ENCODE peak calls at places on chromosomes 4 and X, in five cellular contexts. S, G, E, D and W are unnamed samples.

GRCh38 chrX:16140448-16140847 is 17.1 kb downstream of the GRPR start:
- DNase-seq in S (no peak), G (no peak), E (no peak), D (no peak), W (no peak)

GRCh38 chr4:57190651-57191481 is 80.7 kb upstream of the IGFBP7 start:
- DNase-seq in S (peak), G (peak), E (no peak), D (peak), W (peak)

GRCh38 chrX:154731203-154731602 is 19.7 kb downstream of the GAB3 start:
- DNase-seq in S (no peak), G (no peak), E (no peak), D (no peak), W (no peak)

GRCh38 chrX:41634284-41634683 is 54.5 kb upstream of the GPR34 start:
- DNase-seq in S (peak), G (no peak), E (no peak), D (no peak), W (no peak)

GRCh38 chr4:124948976-124949597 is 236.6 kb upstream of the ANKRD50 start:
- DNase-seq in S (peak), G (no peak), E (no peak), D (no peak), W (no peak)

GRCh38 chrX:153411255-153411987 is at the start of gene ZFP92:
- DNase-seq in S (no peak), G (peak), E (no peak), D (peak), W (no peak)

GRCh38 chr4:125244848-125245450 is 69.8 kb upstream of the FAT4 start:
- DNase-seq in S (peak), G (no peak), E (no peak), D (no peak), W (no peak)

GRCh38 chr4:101556845-101557244 is 209.5 kb upstream of the PPP3CA start:
- DNase-seq in S (no peak), G (no peak), E (no peak), D (no peak), W (no peak)

GRCh38 chr4:82201805-82202636 is 171.8 kb downstream of the HNRNPD start:
- DNase-seq in S (peak), G (peak), E (no peak), D (peak), W (no peak)

GRCh38 chr4:7687006-7687405 is 252.3 kb upstream of the PSAPL1 start:
- DNase-seq in S (no peak), G (no peak), E (no peak), D (no peak), W (no peak)

GRCh38 chr4:79255793-79256192 is 70.1 kb downstream of the NAA11 start:
- DNase-seq in S (no peak), G (no peak), E (no peak), D (no peak), W (no peak)

GRCh38 chr4:112060212-112060611 is 85.0 kb upstream of the FAM241A start:
- DNase-seq in S (peak), G (peak), E (no peak), D (no peak), W (peak)

GRCh38 chrX:49042581-49043219 is 457 bp downstream of the TFE3 start:
- DNase-seq in S (no peak), G (no peak), E (no peak), D (no peak), W (no peak)

GRCh38 chr4:78032446-78032845 is 24.7 kb upstream of the FRAS1 start:
- DNase-seq in S (no peak), G (peak), E (no peak), D (no peak), W (no peak)

GRCh38 chrX:133999013-133999705 is 13.8 kb upstream of the GPC3 start:
- DNase-seq in S (no peak), G (no peak), E (no peak), D (no peak), W (no peak)

GRCh38 chr4:168221298-168221697 is 97.3 kb downstream of the DDX60 start:
- DNase-seq in S (peak), G (no peak), E (no peak), D (no peak), W (no peak)

GRCh38 chr4:145716661-145717200 is 36.8 kb downstream of the C4orf51 start:
- DNase-seq in S (no peak), G (no peak), E (no peak), D (no peak), W (no peak)

GRCh38 chr4:145720656-145721055 is 40.7 kb downstream of the C4orf51 start:
- DNase-seq in S (no peak), G (no peak), E (no peak), D (no peak), W (no peak)

GRCh38 chr4:145723336-145723735 is 43.4 kb downstream of the C4orf51 start:
- DNase-seq in S (no peak), G (no peak), E (no peak), D (no peak), W (no peak)

GRCh38 chr4:145722561-145722960 is 42.6 kb downstream of the C4orf51 start:
- DNase-seq in S (no peak), G (no peak), E (no peak), D (no peak), W (no peak)

GRCh38 chr4:145719752-145720624 is 40.0 kb downstream of the C4orf51 start:
- DNase-seq in S (no peak), G (no peak), E (peak), D (no peak), W (no peak)
- TF ChIP-seq RCOR1 in S (no peak), G (no peak), E (no peak), D (no peak), W (no peak)

GRCh38 chrX:150234126-150234525 is 129.0 kb upstream of the MAMLD1 start:
- DNase-seq in S (peak), G (no peak), E (no peak), D (no peak), W (no peak)
- TF ChIP-seq RCOR1 in S (no peak), G (no peak), E (no peak), D (no peak), W (no peak)

GRCh38 chrX:47514553-47515235 is 31.7 kb upstream of the ZNF41 start:
- DNase-seq in S (peak), G (no peak), E (no peak), D (no peak), W (peak)
- TF ChIP-seq RCOR1 in S (no peak), G (no peak), E (no peak), D (no peak), W (no peak)

DNA sequence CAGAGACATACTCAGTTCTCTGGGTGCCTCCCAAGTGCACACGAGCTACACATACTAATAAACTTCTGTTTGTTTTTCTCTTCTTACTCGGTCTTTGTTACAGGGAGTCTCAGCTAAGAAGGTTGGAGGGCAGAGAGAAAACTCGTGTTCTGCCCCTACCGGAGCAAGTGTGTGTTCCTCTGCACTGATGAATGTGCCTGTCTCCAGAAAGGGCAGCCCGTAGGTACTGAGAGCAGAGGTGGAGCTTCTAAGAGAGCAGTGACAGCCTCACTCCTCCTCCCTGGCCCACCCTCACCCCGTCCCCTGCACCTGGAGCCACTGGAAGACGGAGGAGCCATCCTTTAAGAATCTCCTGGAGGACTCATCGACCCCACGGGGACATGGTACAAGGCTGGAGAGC is 67.6 kb downstream of the MTNR1A start:
- DNase-seq in S (no peak), G (no peak), E (no peak), D (no peak), W (no peak)
- TF ChIP-seq RCOR1 in S (no peak), G (no peak), E (no peak), D (no peak), W (no peak)

GRCh38 chrX:13659057-13659456 is 6.1 kb downstream of the TCEANC start:
- DNase-seq in S (peak), G (no peak), E (no peak), D (no peak), W (peak)
- TF ChIP-seq RCOR1 in S (no peak), G (no peak), E (no peak), D (no peak), W (no peak)

GRCh38 chrX:2445662-2446623 is 54.8 kb downstream of the DHRSX start:
- DNase-seq in S (no peak), G (no peak), E (no peak), D (no peak), W (peak)
- TF ChIP-seq RCOR1 in S (no peak), G (no peak), E (no peak), D (no peak), W (no peak)